ENCODE peak calls at places on chromosomes 12 and 14, in five cellular contexts. T is stomach, O is K562, H is suprapubic skin, N is prostate gland. G is an unnamed sample.

GRCh38 chr12:67482751-67483661 is 165.5 kb upstream of the DYRK2 start:
- DNase-seq in O (no peak), N (peak; percentile 47), T (peak; percentile 71), H (no peak), G (no peak)

GRCh38 chr14:74838141-74838540 is 37.8 kb downstream of the PROX2 start:
- DNase-seq in H (no peak), T (no peak), O (no peak), N (no peak), G (no peak)

GRCh38 chr14:34650786-34651584 is 21.0 kb upstream of the SNX6 start:
- DNase-seq in H (no peak), N (no peak), T (no peak), O (no peak), G (peak; percentile 29)

GRCh38 chr14:54642950-54643695 is 76.2 kb downstream of the SAMD4A start:
- DNase-seq in O (no peak), H (no peak), N (no peak), T (no peak), G (no peak)

GRCh38 chr14:88929656-88930436 is 105.4 kb downstream of the TTC8 start:
- DNase-seq in O (peak; percentile 12), N (no peak), H (no peak), T (no peak), G (peak; percentile 64)

GRCh38 chr12:11635341-11635740 is 14.1 kb upstream of the ETV6 start:
- DNase-seq in O (no peak), N (no peak), T (no peak), H (no peak), G (no peak)

GRCh38 chr12:39275846-39276245 is 167.1 kb downstream of the KIF21A start:
- DNase-seq in H (no peak), T (no peak), N (no peak), O (no peak), G (no peak)

GRCh38 chr12:55830601-55831406 is 1.4 kb upstream of the DNAJC14 start:
- DNase-seq in H (peak; percentile 90), O (peak; percentile 80), N (peak; percentile 69), T (peak; percentile 67), G (peak; percentile 96)

GRCh38 chr12:100372846-100373245 is 16.0 kb downstream of the SLC17A8 start:
- DNase-seq in T (no peak), H (no peak), N (no peak), O (no peak), G (no peak)

GRCh38 chr14:21924479-21924878 is 250.9 kb upstream of the OR4E1 start:
- DNase-seq in N (no peak), H (no peak), T (no peak), O (no peak), G (no peak)

GRCh38 chr12:93946542-93947150 is 201.7 kb upstream of the PLXNC1 start:
- DNase-seq in O (no peak), T (no peak), H (no peak), N (no peak), G (no peak)

GRCh38 chr12:111024205-111024794 is 103.9 kb upstream of the MYL2 start:
- DNase-seq in O (peak; percentile 78), N (peak; percentile 68), T (peak; percentile 64), H (no peak), G (no peak)

GRCh38 chr12:3041558-3042164 is 35.5 kb upstream of the TSPAN9 start:
- DNase-seq in T (peak; percentile 65), O (peak; percentile 78), H (no peak), N (peak; percentile 37), G (no peak)

GRCh38 chr12:122028601-122029560 is 7.2 kb downstream of the BCL7A start:
- DNase-seq in O (no peak), H (no peak), N (no peak), T (no peak), G (no peak)
- TF ChIP-seq CTCF in O (no peak), H (no peak), N (no peak), T (no peak), G (no peak)

GRCh38 chr12:6961695-6962284 is 8.7 kb downstream of the PHB2 start:
- DNase-seq in H (peak; percentile 81), N (peak; percentile 60), O (peak; percentile 76), T (peak; percentile 75), G (no peak)

GRCh38 chr12:6963741-6964446 is 6.6 kb downstream of the PHB2 start:
- DNase-seq in T (no peak), O (no peak), H (peak; percentile 75), N (no peak), G (no peak)

GRCh38 chr12:6964605-6965025 is 5.8 kb downstream of the PHB2 start:
- DNase-seq in O (no peak), T (no peak), N (no peak), H (peak; percentile 59), G (no peak)

GRCh38 chr12:6962285-6963015 is 8.0 kb downstream of the PHB2 start:
- DNase-seq in N (peak; percentile 51), H (peak; percentile 75), O (peak; percentile 29), T (peak; percentile 86), G (no peak)

GRCh38 chr12:6963016-6963731 is 7.3 kb downstream of the PHB2 start:
- DNase-seq in N (peak; percentile 92), H (peak; percentile 83), T (peak; percentile 95), O (no peak), G (no peak)
- TF ChIP-seq POLR2A in N (peak; percentile 97), H (no peak), T (peak; percentile 99), O (no peak), G (no peak)

GRCh38 chr14:70833884-70834283 is 24.6 kb upstream of the MAP3K9 start:
- DNase-seq in H (no peak), N (no peak), T (no peak), O (no peak), G (no peak)
- TF ChIP-seq CTCF in H (no peak), N (no peak), T (no peak), O (no peak), G (no peak)

GRCh38 chr14:37198907-37199306 is 1.2 kb downstream of the MIPOL1 start:
- DNase-seq in H (no peak), T (no peak), O (no peak), N (no peak), G (no peak)

GRCh38 chr14:37195327-37195726 is 2.4 kb upstream of the MIPOL1 start:
- DNase-seq in H (no peak), O (no peak), N (no peak), T (no peak), G (no peak)

GRCh38 chr14:37196604-37197420 is 925 bp upstream of the MIPOL1 start:
- DNase-seq in H (no peak), O (no peak), N (no peak), T (no peak), G (no peak)

GRCh38 chr14:37198273-37198598 is 499 bp downstream of the MIPOL1 start:
- DNase-seq in N (no peak), H (no peak), O (no peak), T (no peak), G (no peak)

DNA sequence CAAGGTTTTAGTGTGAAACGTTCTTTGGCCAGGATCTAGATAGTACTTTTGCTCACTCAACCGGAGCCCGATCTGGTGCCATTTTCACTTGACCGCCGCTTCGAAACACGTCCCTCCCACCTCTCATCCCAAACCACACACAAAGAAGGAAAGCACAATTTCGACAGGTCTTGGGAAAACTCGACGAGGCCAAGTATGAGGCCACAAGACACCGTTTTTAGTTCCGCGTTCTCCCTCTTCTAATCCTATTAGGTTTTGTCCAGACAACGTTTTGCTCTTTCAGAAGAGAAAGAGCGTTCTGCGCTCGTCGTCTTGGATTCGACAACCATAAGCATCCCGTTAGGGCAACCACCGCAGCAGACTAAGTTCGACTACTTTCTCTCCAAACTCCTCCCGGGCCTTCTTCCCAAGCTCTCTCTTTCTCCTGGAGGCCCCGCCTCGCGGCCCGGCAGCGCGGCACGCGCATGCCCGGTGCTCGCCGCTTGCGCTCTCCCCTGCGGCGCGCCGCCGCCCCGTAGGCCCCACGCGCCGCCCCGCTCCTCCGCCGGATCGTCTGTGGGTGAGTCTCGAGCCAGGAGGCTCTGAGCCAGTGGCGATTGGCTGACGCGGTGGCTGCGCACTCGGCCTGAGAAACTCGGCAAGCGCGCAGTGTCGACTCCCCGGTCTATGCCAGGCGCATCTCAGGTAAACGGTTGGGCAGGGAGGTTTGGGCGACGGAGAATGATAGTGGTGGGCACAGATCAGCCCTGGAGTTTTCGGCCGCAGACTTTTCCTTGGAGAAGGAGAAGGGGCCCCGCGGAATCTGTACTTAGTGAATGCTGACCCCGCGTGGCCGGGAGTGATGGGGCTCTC is at the start of gene MIPOL1:
- DNase-seq in H (peak; percentile 76), T (peak; percentile 88), N (peak; percentile 79), O (peak; percentile 84), G (peak; percentile 93)
- TF ChIP-seq POLR2A in H (no peak), T (peak; percentile 34), N (peak; percentile 50), O (peak; percentile 83), G (no peak)